ENCODE peak calls at places on chromosome 11, in eight cellular contexts. O is suprapubic skin, L is stomach, J is transverse colon, V is breast epithelium, U is endothelial cell of umbilical vein, A is H1, G is spleen. C is an unnamed sample.

GRCh38 chr11:111320728-111321568 is 22.6 kb downstream of the POU2AF3 start:
- DNase-seq in O (no peak), L (peak; percentile 55), J (no peak), V (peak; percentile 42), U (no peak), A (no peak), G (no peak), C (no peak)

GRCh38 chr11:107777094-107777493 is 65.2 kb upstream of the SLN start:
- DNase-seq in O (no peak), L (no peak), J (no peak), V (no peak), U (no peak), A (no peak), G (no peak), C (no peak)

GRCh38 chr11:85595285-85595884 is 31.8 kb downstream of the DLG2 start:
- DNase-seq in O (no peak), L (no peak), J (no peak), V (no peak), U (peak; percentile 50), A (no peak), G (no peak), C (no peak)

GRCh38 chr11:61626580-61627380 is 45.9 kb upstream of the SYT7 start:
- DNase-seq in O (no peak), L (peak; percentile 89), J (peak; percentile 84), V (peak; percentile 87), U (no peak), A (peak; percentile 71), G (no peak), C (peak; percentile 91)

GRCh38 chr11:106379712-106380111 is 302.2 kb downstream of the AASDHPPT start:
- DNase-seq in O (no peak), L (no peak), J (no peak), V (no peak), U (no peak), A (no peak), G (no peak), C (no peak)

GRCh38 chr11:11789735-11790369 is 51.9 kb upstream of the USP47 start:
- DNase-seq in O (no peak), L (no peak), J (no peak), V (no peak), U (peak; percentile 16), A (no peak), G (no peak), C (no peak)

GRCh38 chr11:77547863-77548551 is 41.7 kb upstream of the AQP11 start:
- DNase-seq in O (no peak), L (no peak), J (peak; percentile 30), V (no peak), U (peak; percentile 58), A (no peak), G (no peak), C (peak; percentile 58)

GRCh38 chr11:13343067-13343466 is 65.5 kb downstream of the BMAL1 start:
- DNase-seq in O (no peak), L (no peak), J (no peak), V (no peak), U (no peak), A (no peak), G (no peak), C (no peak)

GRCh38 chr11:64065712-64066111 is 30.0 kb downstream of the FLRT1 start:
- DNase-seq in O (no peak), L (no peak), J (no peak), V (no peak), U (no peak), A (no peak), G (no peak), C (no peak)

GRCh38 chr11:64062185-64063039 is 26.7 kb downstream of the FLRT1 start:
- DNase-seq in O (no peak), L (no peak), J (no peak), V (no peak), U (no peak), A (no peak), G (no peak), C (no peak)

GRCh38 chr11:64065141-64065465 is 29.4 kb downstream of the FLRT1 start:
- DNase-seq in O (no peak), L (no peak), J (no peak), V (no peak), U (no peak), A (no peak), G (no peak), C (no peak)

GRCh38 chr11:64064374-64065140 is 28.8 kb downstream of the FLRT1 start:
- DNase-seq in O (no peak), L (no peak), J (no peak), V (no peak), U (no peak), A (no peak), G (no peak), C (no peak)

DNA sequence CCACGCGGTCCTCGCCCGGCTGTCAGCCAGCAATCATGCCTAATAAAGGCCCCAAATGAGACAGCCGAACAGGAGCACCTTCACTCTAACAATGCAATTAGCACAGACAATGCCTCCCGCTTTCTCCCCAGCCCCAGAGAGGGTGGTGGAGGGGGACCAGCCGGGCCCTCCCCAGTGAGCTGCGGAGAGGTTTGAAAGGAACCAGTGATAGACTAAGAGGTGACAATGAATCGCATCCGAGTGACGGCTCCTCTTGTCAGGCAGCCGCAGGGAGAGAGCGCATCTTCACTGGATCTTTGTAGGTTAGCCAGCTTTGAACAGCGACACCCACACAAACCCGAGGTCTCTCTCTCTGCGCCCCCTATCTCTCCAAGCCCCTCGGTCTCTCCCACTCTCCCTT is 28.0 kb downstream of the FLRT1 start:
- DNase-seq in O (no peak), L (no peak), J (no peak), V (no peak), U (no peak), A (no peak), G (no peak), C (no peak)
- H3K27ac ChIP-seq in O (no peak overlapping the region), L (no peak overlapping the region), J (no peak overlapping the region), V (no peak overlapping the region), U (no peak overlapping the region), A (no peak overlapping the region), G (no peak overlapping the region), C (no peak overlapping the region)

GRCh38 chr11:119016216-119017009 is 1.7 kb downstream of the RPS25 start:
- DNase-seq in O (no peak), L (no peak), J (no peak), V (no peak), U (no peak), A (no peak), G (peak; percentile 34), C (no peak)

GRCh38 chr11:119015054-119015611 is 3.0 kb downstream of the RPS25 start:
- DNase-seq in O (no peak), L (no peak), J (no peak), V (no peak), U (no peak), A (no peak), G (no peak), C (no peak)

GRCh38 chr11:119012629-119013170 is 5.4 kb downstream of the RPS25 start:
- DNase-seq in O (no peak), L (no peak), J (no peak), V (no peak), U (no peak), A (no peak), G (no peak), C (no peak)

GRCh38 chr11:119011476-119011875 is 6.7 kb downstream of the RPS25 start:
- DNase-seq in O (no peak), L (no peak), J (no peak), V (no peak), U (no peak), A (no peak), G (peak; percentile 59), C (no peak)

DNA sequence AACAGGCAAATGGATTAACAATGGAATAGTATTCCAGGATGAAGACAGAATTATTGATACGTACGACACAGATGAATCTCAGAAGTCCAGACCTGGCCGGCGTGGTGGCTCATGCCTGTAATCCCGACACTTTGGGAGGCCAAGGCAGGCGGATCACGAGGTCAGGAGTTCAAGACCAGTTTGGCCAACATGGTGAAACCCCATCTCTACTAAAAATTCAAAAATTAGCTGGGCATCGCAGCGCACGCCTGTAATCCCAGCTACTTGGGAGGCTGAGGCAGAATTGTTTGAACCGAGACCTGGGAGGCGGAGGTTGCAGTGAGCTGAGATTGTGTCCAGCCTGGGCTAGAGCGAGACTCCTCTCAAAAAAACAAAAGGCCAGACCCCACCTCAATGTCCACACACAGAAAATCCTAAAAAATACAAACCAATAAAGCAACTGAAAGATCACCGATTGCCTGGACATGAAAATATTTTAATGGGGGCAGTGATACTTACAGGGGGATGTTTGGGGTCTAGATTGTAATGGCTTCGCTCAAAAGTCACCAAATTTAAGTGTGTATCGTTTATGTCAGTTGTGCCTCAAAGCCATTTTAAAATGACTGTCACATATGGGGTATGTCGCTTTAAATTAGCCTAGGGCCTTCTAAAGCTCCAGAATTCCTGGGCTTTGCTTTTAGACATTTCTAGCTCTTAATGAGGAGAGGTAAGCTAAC is 3.8 kb downstream of the RPS25 start:
- DNase-seq in O (no peak), L (no peak), J (no peak), V (no peak), U (no peak), A (no peak), G (peak; percentile 52), C (no peak)
- TF ChIP-seq POLR2A in O (no peak), L (no peak), J (no peak), V (no peak), U (peak; percentile 43), A (no peak), G (no peak), C (no peak)

DNA sequence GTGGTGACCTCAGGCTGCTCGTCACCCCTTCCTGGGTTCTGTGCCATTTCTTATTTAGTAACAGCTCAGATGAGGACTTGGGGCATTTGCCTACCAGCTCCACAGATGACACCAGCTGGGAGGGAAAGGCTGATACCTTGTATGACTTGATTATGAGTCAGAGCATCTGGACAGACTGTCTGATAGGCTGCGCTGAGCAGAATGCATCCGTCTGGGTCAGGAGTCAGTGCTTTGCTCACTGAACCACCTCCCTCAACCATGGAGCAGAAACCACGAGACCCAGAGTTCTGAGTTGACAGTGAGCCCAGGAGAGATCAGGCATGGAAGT is 6.8 kb downstream of the ST14 start:
- DNase-seq in O (no peak), L (peak; percentile 49), J (peak; percentile 78), V (no peak), U (peak; percentile 32), A (no peak), G (no peak), C (no peak)
- TF ChIP-seq POLR2AphosphoS5 in O (no peak), L (no peak), J (peak; percentile 77), V (no peak), U (no peak), A (no peak), G (no peak), C (no peak)

GRCh38 chr11:76139317-76139716 is 67.0 kb downstream of the WNT11 start:
- DNase-seq in O (no peak), L (no peak), J (no peak), V (no peak), U (no peak), A (no peak), G (no peak), C (no peak)

GRCh38 chr11:76140912-76141574 is 65.3 kb downstream of the WNT11 start:
- DNase-seq in O (no peak), L (no peak), J (no peak), V (no peak), U (no peak), A (no peak), G (no peak), C (peak; percentile 37)

GRCh38 chr11:76147106-76147735 is 59.1 kb downstream of the WNT11 start:
- DNase-seq in O (no peak), L (no peak), J (peak; percentile 71), V (no peak), U (no peak), A (no peak), G (no peak), C (no peak)

GRCh38 chr11:76143274-76143673 is 63.0 kb downstream of the WNT11 start:
- DNase-seq in O (no peak), L (no peak), J (no peak), V (no peak), U (no peak), A (no peak), G (no peak), C (no peak)

DNA sequence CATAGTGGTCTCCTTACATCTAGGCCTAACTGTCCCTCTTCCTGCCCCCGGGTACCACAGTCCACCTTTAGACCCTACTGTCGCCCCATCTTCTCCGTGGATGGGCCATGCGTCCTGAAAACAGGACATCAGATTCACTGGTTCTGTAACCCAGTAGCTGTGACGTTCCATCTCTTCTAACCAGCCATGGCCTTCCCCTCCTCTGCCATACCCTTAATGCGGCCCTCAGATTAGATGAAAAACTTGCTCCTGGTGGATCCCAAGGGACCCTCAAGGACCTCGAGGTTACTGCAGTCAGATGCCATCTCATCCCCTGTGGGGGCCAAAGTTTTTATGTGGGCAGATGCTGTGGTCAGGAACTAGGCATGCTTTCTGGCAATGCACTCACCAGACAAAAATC is 64.4 kb downstream of the WNT11 start:
- DNase-seq in O (no peak), L (no peak), J (no peak), V (peak; percentile 14), U (no peak), A (no peak), G (no peak), C (no peak)
- H3K27ac ChIP-seq in O (no peak overlapping the region), L (no peak overlapping the region), J (no peak overlapping the region), V (no peak overlapping the region), U (no peak overlapping the region), A (no peak overlapping the region), G (no peak overlapping the region), C (no peak overlapping the region)

C was measured in prostate gland.